ENCODE peak calls at places on chromosomes 5 and 9, in eight cellular contexts. N, J, Q, S, I, X, V and C are unnamed samples.
A peak's percentile ranks its signal among the peaks of the same experiment; 100 is the strongest.

GRCh38 chr9:115234094-115234493 is 116.1 kb upstream of the TNC start:
- DNase-seq in S (no peak), I (peak; percentile 65), V (peak; percentile 5), X (no peak), Q (no peak), J (no peak), N (peak; percentile 52), C (peak; percentile 84)

GRCh38 chr5:83102581-83102980 is 25.2 kb downstream of the XRCC4 start:
- DNase-seq in X (no peak), Q (no peak), N (no peak), J (no peak), I (no peak), S (no peak), V (no peak), C (no peak)

GRCh38 chr5:159891371-159891770 is 24.9 kb upstream of the ADRA1B start:
- DNase-seq in N (no peak), V (no peak), J (no peak), S (no peak), Q (no peak), I (no peak), X (no peak), C (no peak)

GRCh38 chr5:152649609-152650008 is 244.5 kb upstream of the NMUR2 start:
- DNase-seq in X (no peak), S (no peak), Q (no peak), V (no peak), I (no peak), J (no peak), N (no peak), C (no peak)

GRCh38 chr9:124665391-124666058 is 105.6 kb downstream of the NR6A1 start:
- DNase-seq in N (no peak), S (no peak), I (no peak), J (no peak), Q (no peak), V (no peak), X (no peak), C (peak; percentile 38)

GRCh38 chr5:143657814-143658395 is 154.1 kb upstream of the HMHB1 start:
- DNase-seq in V (peak; percentile 16), J (no peak), I (no peak), Q (no peak), N (no peak), S (no peak), X (no peak), C (no peak)

GRCh38 chr5:141779642-141780041 is 97.6 kb upstream of the ARAP3 start:
- DNase-seq in V (peak; percentile 12), N (no peak), Q (no peak), X (no peak), I (peak; percentile 30), J (no peak), S (peak; percentile 64), C (no peak)

GRCh38 chr9:93830606-93831005 is 124.5 kb downstream of the BARX1 start:
- DNase-seq in N (no peak), Q (no peak), S (no peak), X (no peak), I (no peak), V (no peak), J (no peak), C (no peak)

GRCh38 chr9:127754099-127754760 is 19.1 kb upstream of the TOR2A start:
- DNase-seq in V (no peak), S (no peak), I (no peak), X (no peak), N (no peak), Q (no peak), J (no peak), C (no peak)

GRCh38 chr5:13976867-13977479 is 32.5 kb upstream of the DNAH5 start:
- DNase-seq in I (peak; percentile 53), V (peak; percentile 26), S (no peak), N (no peak), J (no peak), X (no peak), Q (no peak), C (no peak)

GRCh38 chr9:120937596-120937995 is 11.0 kb upstream of the TRAF1 start:
- DNase-seq in I (peak; percentile 72), Q (no peak), N (no peak), J (no peak), X (no peak), S (no peak), V (no peak), C (no peak)

GRCh38 chr9:120937127-120937526 is 10.5 kb upstream of the TRAF1 start:
- DNase-seq in V (no peak), J (no peak), X (no peak), N (no peak), S (peak; percentile 65), I (peak; percentile 54), Q (no peak), C (no peak)

GRCh38 chr9:120935383-120935857 is 8.8 kb upstream of the TRAF1 start:
- DNase-seq in Q (peak; percentile 97), N (peak; percentile 80), V (peak; percentile 16), I (peak; percentile 97), X (no peak), S (peak; percentile 95), J (peak; percentile 98), C (peak; percentile 94)

GRCh38 chr9:120936764-120937122 is 10.1 kb upstream of the TRAF1 start:
- DNase-seq in Q (no peak), S (no peak), J (no peak), V (no peak), X (no peak), N (no peak), I (no peak), C (no peak)

DNA sequence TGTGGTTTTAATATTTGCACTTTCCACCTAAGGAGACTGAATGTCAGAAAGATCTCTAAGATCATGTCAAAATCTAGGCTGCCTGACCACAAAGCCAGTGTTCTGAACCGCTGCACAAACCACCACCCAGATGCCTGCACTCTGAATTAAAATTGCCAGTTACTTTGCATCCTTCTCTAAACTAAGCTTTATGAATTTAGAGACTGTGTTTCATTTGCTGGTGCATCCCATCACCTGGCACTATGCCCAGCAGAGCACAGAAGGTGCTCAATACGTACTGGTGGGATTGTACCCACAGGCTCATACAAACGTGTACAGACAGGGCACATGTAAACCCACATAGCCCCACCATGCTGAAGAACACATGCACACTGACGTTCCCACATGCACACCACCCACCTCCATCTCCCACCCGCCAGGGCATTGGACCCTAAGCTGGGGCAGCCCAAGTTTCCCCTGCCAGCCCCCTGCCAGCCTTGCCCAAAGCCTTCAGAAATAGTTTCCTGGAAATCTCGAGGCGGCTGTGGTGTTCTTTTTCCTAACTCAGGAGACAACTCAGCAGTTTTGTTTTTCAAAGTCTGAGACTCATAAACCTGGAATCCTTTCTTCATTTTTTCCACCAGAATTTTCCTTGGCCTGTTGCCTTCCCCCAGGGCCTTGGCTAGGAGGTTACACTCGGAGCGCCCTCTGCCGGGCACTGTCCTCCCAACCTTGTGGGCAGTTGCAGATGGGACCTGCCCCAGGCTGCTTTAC is 9.6 kb upstream of the TRAF1 start:
- DNase-seq in N (peak; percentile 90), Q (peak; percentile 68), I (peak; percentile 97), V (peak; percentile 84), S (peak; percentile 96), J (peak; percentile 99), X (peak; percentile 82), C (peak; percentile 74)
- H3K4me3 ChIP-seq in N (peak overlapping the region; percentile 55), Q (peak overlapping the region; percentile 35), I (no peak overlapping the region), V (no peak overlapping the region), S (no peak overlapping the region), J (no peak overlapping the region), X (no peak overlapping the region), C (peak overlapping the region; percentile 40)

GRCh38 chr5:128682669-128683068 is 144.6 kb upstream of the FBN2 start:
- DNase-seq in J (no peak), N (no peak), Q (no peak), V (no peak), S (no peak), X (no peak), I (no peak), C (no peak)

GRCh38 chr5:128684951-128685350 is 146.9 kb upstream of the FBN2 start:
- DNase-seq in J (no peak), Q (no peak), V (no peak), S (no peak), X (no peak), N (no peak), I (peak; percentile 73), C (peak; percentile 25)

GRCh38 chr5:128687930-128688329 is 149.9 kb upstream of the FBN2 start:
- DNase-seq in J (no peak), Q (no peak), S (no peak), I (no peak), V (no peak), X (no peak), N (no peak), C (no peak)

GRCh38 chr5:128681096-128681495 is 143.1 kb upstream of the FBN2 start:
- DNase-seq in X (no peak), S (no peak), J (no peak), V (peak; percentile 6), I (peak; percentile 53), N (no peak), Q (no peak), C (no peak)

DNA sequence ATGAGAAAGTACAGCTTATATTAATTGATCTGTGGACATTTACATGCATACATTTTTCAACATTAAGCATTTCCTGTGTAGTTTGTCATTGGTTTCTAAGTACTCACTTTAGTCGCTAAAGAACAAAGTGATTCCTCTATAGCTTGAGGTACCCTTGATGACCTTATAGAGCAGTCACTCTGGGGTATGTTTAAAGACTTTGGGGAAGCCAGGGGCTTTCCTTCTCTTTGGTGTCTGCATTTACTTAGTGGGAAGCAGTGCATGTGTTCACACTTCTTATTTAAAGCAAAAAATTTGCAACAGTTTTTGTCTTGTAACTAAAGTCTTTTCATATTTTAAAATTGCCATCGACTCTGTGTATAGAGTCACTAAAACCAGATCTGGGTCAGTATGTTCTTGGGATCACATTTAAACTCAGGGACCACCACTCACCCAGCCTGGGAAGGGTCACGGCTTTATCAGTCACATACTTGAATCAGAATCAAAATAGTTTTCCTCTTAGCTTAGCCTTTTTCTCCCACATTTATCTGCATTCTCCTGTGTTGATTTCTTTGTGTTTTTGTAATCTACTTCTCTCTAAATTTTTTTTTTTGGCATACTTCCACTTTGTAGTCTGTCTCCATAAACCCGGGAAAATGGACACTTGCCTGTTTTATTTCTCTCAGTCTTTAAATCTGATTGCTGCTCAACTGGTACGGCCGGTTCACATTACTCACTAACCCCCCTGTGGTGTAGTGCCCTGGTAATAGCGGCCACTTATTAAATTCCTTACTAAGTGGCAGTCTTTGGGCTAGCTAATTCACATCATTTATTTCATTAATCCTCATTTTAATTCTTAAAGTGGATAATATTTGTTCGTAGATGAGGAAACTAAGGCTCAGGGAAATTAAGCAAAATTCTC is 144.0 kb upstream of the FBN2 start:
- DNase-seq in N (no peak), X (no peak), S (no peak), Q (no peak), V (no peak), I (peak; percentile 41), J (no peak), C (no peak)
- H3K4me3 ChIP-seq in N (no peak overlapping the region), X (no peak overlapping the region), S (no peak overlapping the region), Q (no peak overlapping the region), V (no peak overlapping the region), I (no peak overlapping the region), J (no peak overlapping the region), C (no peak overlapping the region)

GRCh38 chr9:16515207-16515606 is 355.3 kb downstream of the BNC2 start:
- DNase-seq in S (no peak), N (no peak), V (no peak), J (no peak), Q (no peak), X (no peak), I (no peak), C (no peak)
- H3K4me3 ChIP-seq in S (no peak overlapping the region), N (no peak overlapping the region), V (no peak overlapping the region), J (no peak overlapping the region), Q (peak overlapping the region; percentile 42), X (no peak overlapping the region), I (no peak overlapping the region), C (no peak overlapping the region)

DNA sequence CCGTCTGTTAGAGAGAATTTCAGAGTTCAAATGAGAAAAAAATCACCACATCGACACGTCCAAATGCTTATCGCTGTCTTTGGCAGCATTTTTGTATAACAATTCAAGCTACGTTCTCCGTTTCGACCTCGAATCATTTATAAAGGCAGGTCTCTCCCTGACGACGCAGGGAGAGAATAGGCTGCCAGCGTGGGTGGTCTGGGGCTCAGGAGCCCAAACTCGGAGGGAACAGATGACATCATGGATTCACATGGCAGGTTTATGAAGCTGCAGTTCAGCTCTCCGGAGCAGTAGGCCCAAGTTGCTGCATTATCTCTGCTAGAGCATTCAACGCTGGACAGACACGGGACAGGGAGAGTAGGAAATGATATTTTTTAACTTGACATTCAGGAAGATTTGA is 139.7 kb downstream of the GAS1 start:
- DNase-seq in I (peak; percentile 57), S (no peak), V (no peak), Q (no peak), X (no peak), J (no peak), N (no peak), C (no peak)
- H3K4me3 ChIP-seq in I (no peak overlapping the region), S (no peak overlapping the region), V (no peak overlapping the region), Q (no peak overlapping the region), X (no peak overlapping the region), J (no peak overlapping the region), N (no peak overlapping the region), C (no peak overlapping the region)